ENCODE peak calls at places on chromosomes 12 and 14, in seven cellular contexts. One of them, this sample, is unnamed.

GRCh38 chr12:24025153-24025798 is 75.8 kb upstream of the SOX5 start:
- DNase-seq in K562: peak; percentile 37
- DNase-seq in H1: no peak
- DNase-seq in HCT116: no peak
- DNase-seq in SK-N-SH: no peak
- DNase-seq in GM12878: no peak
- DNase-seq in HepG2: peak; percentile 84
- DNase-seq in this sample: no peak

GRCh38 chr14:49876563-49877127 is 16.2 kb upstream of the ARF6 start:
- DNase-seq in H1: no peak
- DNase-seq in GM12878: no peak
- DNase-seq in SK-N-SH: no peak
- DNase-seq in K562: no peak
- DNase-seq in HCT116: no peak
- DNase-seq in HepG2: no peak
- DNase-seq in this sample: no peak

GRCh38 chr12:57497223-57498142 is 9.6 kb downstream of the MARS1 start:
- DNase-seq in SK-N-SH: no peak
- DNase-seq in H1: no peak
- DNase-seq in K562: no peak
- DNase-seq in HCT116: no peak
- DNase-seq in HepG2: no peak
- DNase-seq in GM12878: no peak
- DNase-seq in this sample: no peak

GRCh38 chr12:47767197-47767724 is 5.8 kb upstream of the SLC48A1 start:
- DNase-seq in HepG2: peak; percentile 53
- DNase-seq in GM12878: no peak
- DNase-seq in SK-N-SH: no peak
- DNase-seq in HCT116: peak; percentile 52
- DNase-seq in K562: peak; percentile 58
- DNase-seq in H1: no peak
- DNase-seq in this sample: peak; percentile 79

GRCh38 chr14:102779574-102780315 is 2.5 kb downstream of the TRAF3 start:
- DNase-seq in H1: no peak
- DNase-seq in HCT116: no peak
- DNase-seq in HepG2: no peak
- DNase-seq in GM12878: no peak
- DNase-seq in SK-N-SH: no peak
- DNase-seq in K562: no peak
- DNase-seq in this sample: no peak

GRCh38 chr14:89365071-89365801 is 51.8 kb downstream of the FOXN3 start:
- DNase-seq in HCT116: no peak
- DNase-seq in HepG2: no peak
- DNase-seq in SK-N-SH: no peak
- DNase-seq in H1: no peak
- DNase-seq in GM12878: peak; percentile 81
- DNase-seq in K562: no peak
- DNase-seq in this sample: no peak

GRCh38 chr12:87121908-87122307 is 865.7 kb upstream of the MGAT4C start:
- DNase-seq in HepG2: no peak
- DNase-seq in K562: no peak
- DNase-seq in GM12878: no peak
- DNase-seq in HCT116: no peak
- DNase-seq in SK-N-SH: no peak
- DNase-seq in H1: no peak
- DNase-seq in this sample: no peak

GRCh38 chr14:104657114-104657524 is 32.3 kb upstream of the INF2 start:
- DNase-seq in HepG2: no peak
- DNase-seq in HCT116: no peak
- DNase-seq in GM12878: no peak
- DNase-seq in H1: no peak
- DNase-seq in K562: no peak
- DNase-seq in SK-N-SH: peak; percentile 30
- DNase-seq in this sample: no peak

GRCh38 chr12:28089363-28089762 is 100.9 kb upstream of the CCDC91 start:
- DNase-seq in GM12878: no peak
- DNase-seq in HCT116: no peak
- DNase-seq in H1: no peak
- DNase-seq in SK-N-SH: no peak
- DNase-seq in HepG2: no peak
- DNase-seq in K562: peak; percentile 20
- DNase-seq in this sample: no peak

GRCh38 chr14:106879241-106879640 is 1352.9 kb downstream of the TMEM121 start:
- DNase-seq in H1: no peak
- DNase-seq in HCT116: peak; percentile 10
- DNase-seq in GM12878: no peak
- DNase-seq in SK-N-SH: peak; percentile 53
- DNase-seq in K562: peak; percentile 27
- DNase-seq in HepG2: peak; percentile 65
- DNase-seq in this sample: peak; percentile 42

GRCh38 chr12:39990122-39991101 is 115.5 kb downstream of the SLC2A13 start:
- DNase-seq in H1: peak; percentile 10
- DNase-seq in SK-N-SH: peak; percentile 62
- DNase-seq in K562: peak; percentile 52
- DNase-seq in GM12878: peak; percentile 9
- DNase-seq in HCT116: peak; percentile 22
- DNase-seq in HepG2: peak; percentile 28
- DNase-seq in this sample: peak; percentile 73

GRCh38 chr12:48157889-48158370 is 615 bp upstream of the ASB8 start:
- DNase-seq in SK-N-SH: no peak
- DNase-seq in GM12878: no peak
- DNase-seq in HepG2: no peak
- DNase-seq in H1: no peak
- DNase-seq in K562: no peak
- DNase-seq in HCT116: no peak
- DNase-seq in this sample: no peak

GRCh38 chr12:9388379-9388778 is 180.2 kb upstream of the PZP start:
- DNase-seq in K562: no peak
- DNase-seq in HCT116: no peak
- DNase-seq in SK-N-SH: no peak
- DNase-seq in HepG2: no peak
- DNase-seq in GM12878: no peak
- DNase-seq in H1: no peak
- DNase-seq in this sample: no peak

GRCh38 chr12:95789126-95790024 is 1.2 kb downstream of the NTN4 start:
- DNase-seq in HCT116: no peak
- DNase-seq in GM12878: no peak
- DNase-seq in SK-N-SH: peak; percentile 54
- DNase-seq in H1: no peak
- DNase-seq in K562: no peak
- DNase-seq in HepG2: no peak
- DNase-seq in this sample: no peak

GRCh38 chr12:45050331-45050750 is 558 bp downstream of the DBX2 start:
- DNase-seq in H1: no peak
- DNase-seq in GM12878: no peak
- DNase-seq in K562: no peak
- DNase-seq in HCT116: no peak
- DNase-seq in SK-N-SH: no peak
- DNase-seq in HepG2: no peak
- DNase-seq in this sample: no peak

GRCh38 chr14:104443391-104444158 is 136.0 kb upstream of the C14orf180 start:
- DNase-seq in SK-N-SH: peak; percentile 63
- DNase-seq in H1: peak; percentile 17
- DNase-seq in GM12878: no peak
- DNase-seq in K562: no peak
- DNase-seq in HCT116: no peak
- DNase-seq in HepG2: no peak
- DNase-seq in this sample: no peak

GRCh38 chr14:100651999-100652508 is 64.8 kb upstream of the BEGAIN start:
- DNase-seq in H1: no peak
- DNase-seq in GM12878: no peak
- DNase-seq in HepG2: no peak
- DNase-seq in HCT116: no peak
- DNase-seq in SK-N-SH: no peak
- DNase-seq in K562: no peak
- DNase-seq in this sample: no peak

GRCh38 chr12:109580684-109581333 is 7.2 kb downstream of the MVK start:
- DNase-seq in GM12878: no peak
- DNase-seq in H1: no peak
- DNase-seq in K562: no peak
- DNase-seq in HepG2: no peak
- DNase-seq in SK-N-SH: no peak
- DNase-seq in HCT116: no peak
- DNase-seq in this sample: no peak

GRCh38 chr12:109580272-109580671 is 6.7 kb downstream of the MVK start:
- DNase-seq in GM12878: no peak
- DNase-seq in HCT116: no peak
- DNase-seq in K562: no peak
- DNase-seq in H1: no peak
- DNase-seq in SK-N-SH: no peak
- DNase-seq in HepG2: no peak
- DNase-seq in this sample: no peak

GRCh38 chr12:109577311-109577710 is 3.7 kb downstream of the MVK start:
- DNase-seq in K562: no peak
- DNase-seq in HCT116: no peak
- DNase-seq in HepG2: no peak
- DNase-seq in GM12878: no peak
- DNase-seq in SK-N-SH: no peak
- DNase-seq in H1: no peak
- DNase-seq in this sample: no peak

GRCh38 chr12:109579639-109580038 is 6.0 kb downstream of the MVK start:
- DNase-seq in SK-N-SH: no peak
- DNase-seq in H1: no peak
- DNase-seq in K562: no peak
- DNase-seq in GM12878: no peak
- DNase-seq in HCT116: no peak
- DNase-seq in HepG2: no peak
- DNase-seq in this sample: no peak

DNA sequence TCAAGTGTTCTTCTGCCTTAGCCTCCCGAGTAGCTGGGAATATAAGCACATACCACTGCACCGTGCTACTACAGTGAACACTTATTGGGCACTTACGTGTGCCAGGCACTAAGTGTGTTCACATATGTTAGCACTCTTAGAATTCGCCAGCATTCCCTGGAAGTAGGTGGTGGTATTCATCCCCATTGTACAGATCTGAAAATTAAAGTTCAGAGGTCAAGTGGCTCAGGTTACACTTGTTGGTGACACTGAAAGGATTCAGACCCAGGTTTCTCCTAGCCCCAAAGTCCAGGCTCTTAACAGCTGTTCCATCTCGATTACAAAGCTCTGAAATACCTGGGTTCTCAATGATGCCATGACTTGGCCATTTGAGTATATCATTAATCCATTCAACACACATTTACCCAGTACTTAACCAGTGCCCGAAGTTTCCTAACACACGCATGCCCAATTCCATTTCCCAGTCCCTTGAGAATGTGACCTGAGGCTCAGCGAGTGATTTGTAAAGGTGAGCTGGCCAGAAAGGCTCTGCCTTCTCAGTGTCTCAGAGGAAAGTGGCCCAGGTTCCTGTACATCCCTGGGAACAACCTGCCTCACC is 4.8 kb downstream of the MVK start:
- DNase-seq in HCT116: no peak
- DNase-seq in HepG2: no peak
- DNase-seq in SK-N-SH: no peak
- DNase-seq in H1: no peak
- DNase-seq in K562: no peak
- DNase-seq in GM12878: no peak
- DNase-seq in this sample: no peak
- TF ChIP-seq JUND in HCT116: no peak
- TF ChIP-seq JUND in HepG2: no peak
- TF ChIP-seq JUND in SK-N-SH: no peak
- TF ChIP-seq JUND in H1: no peak
- TF ChIP-seq JUND in K562: no peak
- TF ChIP-seq JUND in GM12878: no peak
- TF ChIP-seq JUND in this sample: no peak

DNA sequence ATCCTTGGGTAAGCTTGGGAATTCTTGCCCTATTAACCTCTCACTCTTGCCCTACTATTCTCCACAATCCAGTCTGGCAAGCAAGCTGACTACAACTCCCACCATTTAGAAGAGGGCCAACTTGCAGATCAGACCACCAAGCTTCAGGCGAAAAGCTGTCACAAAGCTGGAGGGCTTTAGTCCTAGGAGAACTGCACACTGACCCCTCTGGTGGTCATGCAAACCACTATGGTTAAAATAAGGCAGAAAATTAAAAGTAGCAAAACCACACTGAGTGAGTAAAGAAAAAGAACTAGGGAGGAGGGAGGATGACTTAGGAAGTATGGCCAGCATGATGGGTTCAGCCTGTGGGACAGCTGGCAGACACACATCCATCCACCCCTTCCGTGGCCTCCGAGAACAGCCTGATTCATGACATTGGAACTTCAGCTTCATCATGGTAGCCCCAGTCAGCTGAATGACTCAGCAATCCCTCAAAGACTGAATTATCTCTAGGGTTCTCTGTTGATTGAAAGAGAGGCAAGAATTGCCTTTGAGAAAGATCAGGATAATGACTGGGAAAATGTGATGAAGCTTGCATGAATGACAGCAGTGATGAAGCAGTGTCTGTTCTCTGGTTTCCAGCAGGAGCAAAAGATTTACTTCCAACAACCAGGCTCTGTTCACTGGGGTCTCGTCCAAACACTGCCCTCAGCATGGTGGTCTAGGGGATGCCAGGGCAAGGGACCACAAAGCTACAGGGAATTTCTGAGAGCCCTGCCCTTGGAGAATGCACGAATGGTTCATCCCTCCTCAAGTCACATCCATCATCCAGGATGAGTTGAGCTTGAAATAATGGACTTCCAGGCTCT is 24.4 kb downstream of the PITPNM2 start:
- DNase-seq in H1: peak; percentile 19
- DNase-seq in K562: peak; percentile 86
- DNase-seq in SK-N-SH: no peak
- DNase-seq in HCT116: peak; percentile 69
- DNase-seq in GM12878: no peak
- DNase-seq in HepG2: peak; percentile 83
- DNase-seq in this sample: no peak
- TF ChIP-seq JUND in H1: no peak
- TF ChIP-seq JUND in K562: peak; percentile 97
- TF ChIP-seq JUND in SK-N-SH: peak; percentile 96
- TF ChIP-seq JUND in HCT116: peak; percentile 93
- TF ChIP-seq JUND in GM12878: no peak
- TF ChIP-seq JUND in HepG2: no peak
- TF ChIP-seq JUND in this sample: no peak

GRCh38 chr12:29149691-29150382 is 759 bp downstream of the FAR2 start:
- DNase-seq in GM12878: no peak
- DNase-seq in HCT116: no peak
- DNase-seq in HepG2: no peak
- DNase-seq in K562: peak; percentile 16
- DNase-seq in SK-N-SH: no peak
- DNase-seq in H1: no peak
- DNase-seq in this sample: no peak
- TF ChIP-seq JUND in GM12878: no peak
- TF ChIP-seq JUND in HCT116: no peak
- TF ChIP-seq JUND in HepG2: no peak
- TF ChIP-seq JUND in K562: no peak
- TF ChIP-seq JUND in SK-N-SH: no peak
- TF ChIP-seq JUND in H1: no peak
- TF ChIP-seq JUND in this sample: no peak

GRCh38 chr12:83128529-83128928 is 441.8 kb downstream of the TMTC2 start:
- DNase-seq in GM12878: no peak
- DNase-seq in HCT116: no peak
- DNase-seq in K562: no peak
- DNase-seq in H1: no peak
- DNase-seq in SK-N-SH: no peak
- DNase-seq in HepG2: no peak
- DNase-seq in this sample: no peak

DNA sequence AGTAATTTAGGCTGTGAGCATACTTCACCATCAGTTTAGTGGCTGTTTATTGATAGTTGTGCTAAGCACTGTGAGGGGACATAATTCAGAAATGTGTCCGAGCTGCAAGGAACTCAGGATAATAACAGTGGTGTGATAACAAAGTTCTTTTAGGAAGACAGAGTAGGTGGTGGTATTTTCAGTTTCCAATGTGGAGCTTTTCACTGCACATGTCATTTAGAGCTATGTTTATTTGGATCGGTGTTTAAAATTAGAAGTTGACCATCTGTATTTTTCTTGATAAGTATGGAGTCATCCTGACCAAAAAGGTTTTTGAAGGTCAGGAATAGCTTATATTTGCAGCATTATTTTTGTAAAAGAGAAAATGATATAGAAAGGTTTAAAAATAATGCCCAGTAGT is 443.5 kb downstream of the TMTC2 start:
- DNase-seq in GM12878: no peak
- DNase-seq in K562: no peak
- DNase-seq in HCT116: no peak
- DNase-seq in H1: no peak
- DNase-seq in SK-N-SH: no peak
- DNase-seq in HepG2: no peak
- DNase-seq in this sample: no peak
- TF ChIP-seq JUND in GM12878: no peak
- TF ChIP-seq JUND in K562: no peak
- TF ChIP-seq JUND in HCT116: no peak
- TF ChIP-seq JUND in H1: no peak
- TF ChIP-seq JUND in SK-N-SH: no peak
- TF ChIP-seq JUND in HepG2: no peak
- TF ChIP-seq JUND in this sample: no peak